ENCODE peak calls at places on chromosomes 16 and 17, in seven cellular contexts. One of them, this sample, is unnamed.

GRCh38 chr17:70158180-70158579 is 11.2 kb upstream of the KCNJ2 start:
- DNase-seq in heart left ventricle: no peak
- DNase-seq in upper lobe of left lung: no peak
- DNase-seq in adrenal gland: no peak
- DNase-seq in A549: no peak
- DNase-seq in Calu3: no peak
- DNase-seq in mucosa of descending colon: no peak
- DNase-seq in this sample: no peak

GRCh38 chr16:82960923-82961322 is 334.2 kb downstream of the CDH13 start:
- DNase-seq in heart left ventricle: no peak
- DNase-seq in upper lobe of left lung: peak
- DNase-seq in adrenal gland: no peak
- DNase-seq in A549: no peak
- DNase-seq in Calu3: no peak
- DNase-seq in mucosa of descending colon: no peak
- DNase-seq in this sample: no peak

GRCh38 chr16:85306071-85306792 is 194.0 kb upstream of the CIBAR2 start:
- DNase-seq in heart left ventricle: peak
- DNase-seq in upper lobe of left lung: peak
- DNase-seq in adrenal gland: peak
- DNase-seq in A549: peak
- DNase-seq in Calu3: peak
- DNase-seq in mucosa of descending colon: peak
- DNase-seq in this sample: no peak

GRCh38 chr16:25771216-25771615 is 79.5 kb downstream of the HS3ST4 start:
- DNase-seq in heart left ventricle: no peak
- DNase-seq in upper lobe of left lung: no peak
- DNase-seq in adrenal gland: no peak
- DNase-seq in A549: no peak
- DNase-seq in Calu3: no peak
- DNase-seq in mucosa of descending colon: no peak
- DNase-seq in this sample: no peak

GRCh38 chr17:71460943-71461342 is 659.9 kb upstream of the SOX9 start:
- DNase-seq in heart left ventricle: no peak
- DNase-seq in upper lobe of left lung: no peak
- DNase-seq in adrenal gland: peak
- DNase-seq in A549: peak
- DNase-seq in Calu3: peak
- DNase-seq in mucosa of descending colon: peak
- DNase-seq in this sample: no peak

GRCh38 chr16:79605999-79606398 is 5.5 kb upstream of the MAF start:
- DNase-seq in heart left ventricle: no peak
- DNase-seq in upper lobe of left lung: no peak
- DNase-seq in adrenal gland: no peak
- DNase-seq in A549: peak
- DNase-seq in Calu3: no peak
- DNase-seq in mucosa of descending colon: no peak
- DNase-seq in this sample: no peak

GRCh38 chr17:28693866-28694265 is 17.8 kb downstream of the PROCA1 start:
- DNase-seq in heart left ventricle: no peak
- DNase-seq in upper lobe of left lung: no peak
- DNase-seq in adrenal gland: no peak
- DNase-seq in A549: no peak
- DNase-seq in Calu3: no peak
- DNase-seq in mucosa of descending colon: no peak
- DNase-seq in this sample: no peak

GRCh38 chr17:33046361-33047255 is 55.0 kb downstream of the SPACA3 start:
- DNase-seq in heart left ventricle: no peak
- DNase-seq in upper lobe of left lung: peak
- DNase-seq in adrenal gland: no peak
- DNase-seq in A549: no peak
- DNase-seq in Calu3: no peak
- DNase-seq in mucosa of descending colon: no peak
- DNase-seq in this sample: no peak

GRCh38 chr17:37830151-37830993 is 85.5 kb upstream of the HNF1B start:
- DNase-seq in heart left ventricle: no peak
- DNase-seq in upper lobe of left lung: no peak
- DNase-seq in adrenal gland: no peak
- DNase-seq in A549: no peak
- DNase-seq in Calu3: no peak
- DNase-seq in mucosa of descending colon: no peak
- DNase-seq in this sample: no peak

GRCh38 chr17:3978421-3979275 is 14.4 kb upstream of the ATP2A3 start:
- DNase-seq in heart left ventricle: no peak
- DNase-seq in upper lobe of left lung: no peak
- DNase-seq in adrenal gland: peak
- DNase-seq in A549: no peak
- DNase-seq in Calu3: no peak
- DNase-seq in mucosa of descending colon: peak
- DNase-seq in this sample: no peak

GRCh38 chr17:48593126-48593829 is at the start of gene HOXB5:
- DNase-seq in heart left ventricle: no peak
- DNase-seq in upper lobe of left lung: peak
- DNase-seq in adrenal gland: no peak
- DNase-seq in A549: no peak
- DNase-seq in Calu3: peak
- DNase-seq in mucosa of descending colon: no peak
- DNase-seq in this sample: no peak

DNA sequence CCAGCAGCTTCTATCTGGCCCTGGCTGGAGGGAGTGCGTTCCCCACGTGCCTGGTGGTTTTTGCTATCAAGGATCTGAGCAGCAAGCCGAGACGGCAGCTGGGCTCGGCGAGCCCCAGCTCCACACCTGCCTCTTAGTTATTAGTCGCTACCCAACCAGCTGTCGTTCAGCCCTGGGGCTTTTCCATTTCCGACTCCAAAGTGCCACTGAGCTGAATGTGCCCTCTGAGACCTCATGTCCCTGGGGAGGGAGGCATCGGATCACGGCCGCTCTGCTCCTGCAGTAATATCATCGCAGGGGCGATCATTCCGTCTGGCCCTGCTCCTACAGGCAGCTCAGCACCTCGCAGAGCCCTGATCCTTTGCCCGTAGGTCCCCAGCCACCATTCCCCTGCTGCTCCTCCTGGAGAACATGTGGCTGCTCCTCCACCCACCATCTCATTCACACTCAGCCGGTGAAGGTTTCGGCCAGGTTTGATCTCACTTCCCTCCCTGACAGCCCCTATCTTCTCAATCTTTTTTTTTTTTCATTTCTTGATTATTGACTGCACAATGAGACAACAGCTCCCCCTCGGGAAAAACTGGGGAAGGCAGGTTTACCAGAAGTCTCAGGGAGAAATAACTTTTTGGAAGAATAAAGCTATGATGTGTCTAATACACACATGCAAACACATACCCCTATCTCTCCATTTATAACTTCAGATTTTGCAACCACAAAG is 86.7 kb downstream of the ZFHX3 start:
- DNase-seq in heart left ventricle: no peak
- DNase-seq in upper lobe of left lung: no peak
- DNase-seq in adrenal gland: peak
- DNase-seq in A549: no peak
- DNase-seq in Calu3: peak
- DNase-seq in mucosa of descending colon: no peak
- DNase-seq in this sample: no peak
- TF ChIP-seq CTCF in heart left ventricle: peak
- TF ChIP-seq CTCF in upper lobe of left lung: no peak
- TF ChIP-seq CTCF in adrenal gland: peak
- TF ChIP-seq CTCF in A549: peak
- TF ChIP-seq CTCF in Calu3: peak
- TF ChIP-seq CTCF in mucosa of descending colon: no peak
- TF ChIP-seq CTCF in this sample: peak

GRCh38 chr16:2950773-2951172 is 13.3 kb upstream of the KREMEN2 start:
- DNase-seq in heart left ventricle: no peak
- DNase-seq in upper lobe of left lung: no peak
- DNase-seq in adrenal gland: no peak
- DNase-seq in A549: no peak
- DNase-seq in Calu3: no peak
- DNase-seq in mucosa of descending colon: no peak
- DNase-seq in this sample: no peak
- TF ChIP-seq CTCF in heart left ventricle: no peak
- TF ChIP-seq CTCF in upper lobe of left lung: no peak
- TF ChIP-seq CTCF in adrenal gland: no peak
- TF ChIP-seq CTCF in A549: no peak
- TF ChIP-seq CTCF in Calu3: no peak
- TF ChIP-seq CTCF in mucosa of descending colon: no peak
- TF ChIP-seq CTCF in this sample: no peak

DNA sequence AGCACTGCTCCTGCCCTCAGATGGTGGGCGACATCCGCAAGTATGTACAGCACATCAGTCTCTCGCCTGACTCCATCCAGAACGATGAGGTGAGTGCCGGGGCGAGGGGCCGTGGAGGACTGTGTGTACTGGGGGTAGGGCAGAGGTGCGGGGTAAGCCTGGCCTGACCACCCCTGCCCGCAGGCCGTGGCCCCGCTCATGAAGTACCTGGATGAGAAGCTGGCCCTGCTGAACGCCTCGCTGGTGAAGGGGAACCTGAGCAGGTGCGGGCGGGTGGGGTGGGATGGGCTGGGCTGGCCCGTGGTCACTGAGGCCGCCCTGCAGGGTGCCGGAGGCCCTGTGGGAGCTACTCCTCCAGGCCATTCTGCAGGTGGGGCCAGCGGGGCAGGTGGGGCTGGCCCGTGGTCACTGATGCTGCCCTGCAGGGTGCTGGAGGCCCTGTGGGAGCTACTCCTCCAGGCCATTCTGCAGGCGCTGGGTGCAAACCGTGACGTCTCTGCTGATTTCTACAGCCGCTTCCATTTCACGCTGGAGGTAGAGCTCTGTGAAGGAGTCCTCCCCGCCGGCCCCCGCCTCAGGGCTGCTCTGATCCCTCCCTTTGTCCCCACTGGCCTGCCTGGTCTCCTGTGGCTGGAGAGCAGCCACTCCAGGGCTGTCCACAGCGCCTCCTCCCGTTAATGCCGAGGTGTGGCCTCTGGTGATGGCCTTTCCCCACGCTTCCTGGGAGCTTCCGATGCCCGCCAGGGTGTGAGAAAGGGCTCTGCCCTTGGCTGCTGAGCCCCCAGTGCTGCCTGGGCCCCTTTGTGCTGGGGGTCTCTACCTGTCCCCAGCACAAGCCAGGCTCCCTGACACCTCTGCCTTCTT is 5.0 kb downstream of the TSR3 start:
- DNase-seq in heart left ventricle: no peak
- DNase-seq in upper lobe of left lung: peak
- DNase-seq in adrenal gland: no peak
- DNase-seq in A549: peak
- DNase-seq in Calu3: no peak
- DNase-seq in mucosa of descending colon: no peak
- DNase-seq in this sample: no peak
- TF ChIP-seq CTCF in heart left ventricle: no peak
- TF ChIP-seq CTCF in upper lobe of left lung: no peak
- TF ChIP-seq CTCF in adrenal gland: no peak
- TF ChIP-seq CTCF in A549: peak
- TF ChIP-seq CTCF in Calu3: no peak
- TF ChIP-seq CTCF in mucosa of descending colon: no peak
- TF ChIP-seq CTCF in this sample: no peak

DNA sequence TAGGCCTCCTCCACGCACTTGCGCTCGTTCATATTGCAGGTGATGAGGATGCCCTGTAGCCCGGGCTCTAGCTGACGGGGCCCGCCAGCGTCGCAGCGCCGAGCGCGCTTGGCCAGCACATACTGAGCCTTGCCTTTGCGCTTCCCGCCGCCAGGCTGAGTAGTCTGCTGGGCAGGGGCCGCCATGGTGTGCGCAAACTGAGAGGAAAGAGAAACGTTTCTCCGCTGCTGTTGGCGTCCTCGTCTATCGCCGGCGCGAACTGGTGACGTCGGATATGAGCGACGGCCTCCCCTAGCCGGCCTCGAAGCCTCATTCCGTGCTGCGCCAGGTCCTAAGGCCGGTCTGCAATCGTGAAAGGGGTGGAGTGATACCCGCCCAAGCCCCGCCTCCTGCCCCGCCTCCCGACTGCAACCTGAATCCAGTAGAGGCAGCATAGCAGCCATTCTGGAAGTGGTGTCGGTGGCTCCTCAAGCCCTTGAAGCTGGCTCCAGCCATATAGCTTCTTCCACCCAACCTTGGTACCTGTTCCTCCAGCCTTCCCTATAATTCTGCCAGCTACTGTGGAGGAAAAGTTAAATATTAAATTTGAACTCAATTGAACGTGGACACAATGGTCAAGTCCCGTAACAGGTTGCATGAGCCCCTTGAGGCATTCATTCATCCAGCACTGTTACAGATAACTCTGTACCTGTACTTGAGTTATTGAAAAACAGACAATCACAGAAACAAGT is at the start of gene THUMPD1:
- DNase-seq in heart left ventricle: peak
- DNase-seq in upper lobe of left lung: peak
- DNase-seq in adrenal gland: peak
- DNase-seq in A549: peak
- DNase-seq in Calu3: peak
- DNase-seq in mucosa of descending colon: peak
- DNase-seq in this sample: peak
- TF ChIP-seq CTCF in heart left ventricle: peak
- TF ChIP-seq CTCF in upper lobe of left lung: no peak
- TF ChIP-seq CTCF in adrenal gland: no peak
- TF ChIP-seq CTCF in A549: no peak
- TF ChIP-seq CTCF in Calu3: no peak
- TF ChIP-seq CTCF in mucosa of descending colon: peak
- TF ChIP-seq CTCF in this sample: no peak

This sample was measured in mesothelial cell of epicardium.